ENCODE peak calls at places on chromosomes 16 and 17, in nine cellular contexts. R is astrocyte of the spinal cord; J is activated B cell treated with CpG ODN at 0.5 μM for 24 hours; M is RWPE1; T is GM13977; C is right atrium auricular region; O is tibial nerve; F is psoas muscle; U is activated CD8-positive, alpha-beta T cell treated with anti-CD3 and anti-CD28 coated beads for 36 hours. S is an unnamed sample.

GRCh38 chr16:30122621-30123160 is 329 bp downstream of the MAPK3 start:
- DNase-seq in R (peak), J (peak), M (no peak), T (peak), C (no peak), O (no peak), F (peak), U (peak), S (no peak)

GRCh38 chr16:31505483-31505882 is 2.7 kb downstream of the RUSF1 start:
- DNase-seq in R (no peak), J (no peak), M (no peak), T (no peak), C (no peak), O (no peak), F (no peak), U (peak), S (no peak)

GRCh38 chr17:81309140-81309858 is 14.2 kb upstream of the SLC38A10 start:
- DNase-seq in R (peak), J (no peak), M (peak), T (peak), C (peak), O (peak), F (peak), U (peak), S (peak)

GRCh38 chr17:4476017-4476416 is 22.7 kb upstream of the SPNS2 start:
- DNase-seq in R (no peak), J (no peak), M (no peak), T (no peak), C (no peak), O (no peak), F (no peak), U (no peak), S (no peak)

GRCh38 chr17:43766413-43767052 is 7.9 kb upstream of the SOST start:
- DNase-seq in R (peak), J (no peak), M (peak), T (no peak), C (peak), O (peak), F (peak), U (peak), S (peak)

GRCh38 chr17:80676564-80676963 is 131.9 kb downstream of the RPTOR start:
- DNase-seq in R (no peak), J (no peak), M (no peak), T (no peak), C (no peak), O (no peak), F (no peak), U (no peak), S (no peak)

GRCh38 chr16:11349599-11350276 is 4.5 kb downstream of the RMI2 start:
- DNase-seq in R (peak), J (no peak), M (peak), T (no peak), C (peak), O (peak), F (peak), U (no peak), S (no peak)

GRCh38 chr17:81537343-81537855 is 9.2 kb downstream of the FSCN2 start:
- DNase-seq in R (no peak), J (peak), M (no peak), T (peak), C (no peak), O (no peak), F (peak), U (peak), S (no peak)

GRCh38 chr16:381788-382717 is at the start of gene PGAP6:
- DNase-seq in R (no peak), J (peak), M (peak), T (peak), C (no peak), O (peak), F (peak), U (peak), S (peak)

GRCh38 chr16:87490091-87490798 is 2.6 kb downstream of the ZCCHC14 start:
- DNase-seq in R (no peak), J (no peak), M (no peak), T (no peak), C (no peak), O (no peak), F (no peak), U (peak), S (no peak)

DNA sequence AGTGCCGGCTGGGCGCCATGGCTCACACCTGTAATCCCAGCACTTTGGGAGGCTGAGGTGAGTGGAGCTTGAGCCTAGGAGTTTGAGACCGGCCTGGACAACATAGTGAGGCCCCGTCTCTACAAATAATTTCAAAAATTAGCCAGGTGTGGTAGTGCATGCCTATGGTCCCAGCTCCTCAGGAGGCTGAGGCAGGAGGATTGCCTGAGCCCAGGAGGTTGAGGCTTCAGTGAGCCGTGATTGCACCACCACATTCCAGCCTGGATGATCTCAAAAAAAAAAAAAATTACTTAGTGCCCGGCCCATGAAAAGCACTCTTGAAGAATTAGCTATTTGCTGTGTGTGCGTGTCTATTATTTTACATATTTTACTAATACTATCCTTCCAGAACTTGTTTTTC is 9.6 kb downstream of the GPRC5C start:
- DNase-seq in R (no peak), J (no peak), M (no peak), T (no peak), C (no peak), O (no peak), F (no peak), U (no peak), S (no peak)
- TF ChIP-seq CTCF in R (no peak), J (no peak), M (no peak), T (no peak), C (no peak), O (no peak), F (no peak), U (no peak), S (no peak)

DNA sequence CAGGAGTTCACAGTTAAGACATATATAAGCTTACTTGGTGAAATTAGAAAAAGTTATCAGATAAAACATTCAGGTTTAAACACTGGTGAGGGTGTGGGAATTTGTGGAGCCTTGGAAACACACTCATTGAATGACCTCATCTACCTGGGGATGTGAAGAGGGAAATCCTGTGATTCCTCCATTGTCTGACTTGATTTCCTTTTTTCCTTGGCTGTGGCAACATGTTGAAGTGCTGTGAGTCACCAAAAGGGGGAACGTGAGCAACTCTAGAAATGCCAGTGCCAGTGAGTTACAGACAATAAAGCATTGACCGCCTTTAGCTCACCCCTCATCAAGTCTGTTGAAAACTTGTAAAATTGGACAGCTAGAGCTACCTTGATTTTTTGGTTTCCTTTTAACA is 1.8 kb downstream of the HMOX2 start:
- DNase-seq in R (peak), J (no peak), M (peak), T (no peak), C (no peak), O (no peak), F (no peak), U (peak), S (no peak)
- TF ChIP-seq CTCF in R (peak), J (no peak), M (no peak), T (no peak), C (no peak), O (no peak), F (no peak), U (no peak), S (no peak)

DNA sequence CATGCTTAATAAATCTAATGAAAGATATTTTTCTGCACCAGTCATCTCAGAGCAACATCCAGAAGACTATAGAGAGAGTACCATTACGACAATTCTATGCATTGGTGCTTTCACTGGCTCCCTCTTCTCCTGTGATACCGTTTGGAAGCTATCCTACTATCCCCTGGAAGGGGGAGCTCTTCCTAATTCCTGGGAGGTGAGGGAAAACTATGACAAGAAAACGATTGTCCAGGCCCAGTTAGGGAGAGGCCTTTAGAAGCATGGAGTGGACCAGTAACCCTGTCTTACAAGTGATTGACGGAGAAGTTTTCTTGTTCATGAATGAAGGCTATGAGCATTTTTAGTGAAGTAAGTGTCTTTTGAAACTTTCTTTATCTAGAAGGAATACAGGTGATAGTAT is 150.2 kb downstream of the TANC2 start:
- DNase-seq in R (no peak), J (no peak), M (no peak), T (no peak), C (no peak), O (no peak), F (no peak), U (no peak), S (no peak)
- TF ChIP-seq CTCF in R (no peak), J (no peak), M (no peak), T (no peak), C (no peak), O (no peak), F (no peak), U (no peak), S (no peak)

GRCh38 chr17:75795820-75796607 is 11.4 kb downstream of the UNK start:
- DNase-seq in R (no peak), J (peak), M (no peak), T (no peak), C (no peak), O (no peak), F (no peak), U (no peak), S (no peak)

GRCh38 chr17:75793453-75793852 is 8.8 kb downstream of the UNK start:
- DNase-seq in R (no peak), J (no peak), M (no peak), T (no peak), C (no peak), O (no peak), F (no peak), U (no peak), S (no peak)

GRCh38 chr17:75799402-75799801 is 14.8 kb downstream of the UNK start:
- DNase-seq in R (no peak), J (peak), M (no peak), T (no peak), C (no peak), O (no peak), F (no peak), U (no peak), S (no peak)
- TF ChIP-seq CTCF in R (no peak), J (no peak), M (no peak), T (no peak), C (no peak), O (no peak), F (no peak), U (no peak), S (no peak)

DNA sequence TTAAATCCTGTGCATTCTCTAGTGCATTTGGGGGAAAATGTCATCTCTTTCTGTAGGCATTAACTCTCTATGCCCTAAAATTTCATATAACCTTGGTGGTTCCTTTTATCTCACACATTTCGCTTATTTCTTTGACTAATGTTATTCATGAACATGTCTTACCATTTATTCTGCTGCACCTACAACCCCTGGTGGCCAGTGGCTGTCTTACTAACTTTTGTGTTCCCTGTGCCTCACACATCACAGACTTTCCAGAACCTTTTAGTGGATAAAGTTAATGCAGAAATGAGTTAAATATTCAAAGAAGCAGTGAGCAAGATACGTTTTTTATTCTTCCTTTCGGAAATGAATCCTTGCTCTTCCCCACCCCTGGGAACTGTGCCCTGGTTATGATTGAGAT is 111.9 kb downstream of the CDH13 start:
- DNase-seq in R (no peak), J (no peak), M (no peak), T (no peak), C (no peak), O (no peak), F (no peak), U (peak), S (no peak)
- TF ChIP-seq CTCF in R (peak), J (no peak), M (no peak), T (peak), C (no peak), O (no peak), F (peak), U (no peak), S (no peak)

GRCh38 chr16:81350306-81350615 is 35.5 kb downstream of the GAN start:
- DNase-seq in R (no peak), J (no peak), M (no peak), T (no peak), C (no peak), O (no peak), F (no peak), U (no peak), S (no peak)
- TF ChIP-seq CTCF in R (peak), J (no peak), M (no peak), T (no peak), C (no peak), O (no peak), F (no peak), U (no peak), S (no peak)

GRCh38 chr17:34958438-34958837 is 2.8 kb downstream of the CCT6B start:
- DNase-seq in R (no peak), J (no peak), M (no peak), T (no peak), C (no peak), O (no peak), F (no peak), U (no peak), S (no peak)

DNA sequence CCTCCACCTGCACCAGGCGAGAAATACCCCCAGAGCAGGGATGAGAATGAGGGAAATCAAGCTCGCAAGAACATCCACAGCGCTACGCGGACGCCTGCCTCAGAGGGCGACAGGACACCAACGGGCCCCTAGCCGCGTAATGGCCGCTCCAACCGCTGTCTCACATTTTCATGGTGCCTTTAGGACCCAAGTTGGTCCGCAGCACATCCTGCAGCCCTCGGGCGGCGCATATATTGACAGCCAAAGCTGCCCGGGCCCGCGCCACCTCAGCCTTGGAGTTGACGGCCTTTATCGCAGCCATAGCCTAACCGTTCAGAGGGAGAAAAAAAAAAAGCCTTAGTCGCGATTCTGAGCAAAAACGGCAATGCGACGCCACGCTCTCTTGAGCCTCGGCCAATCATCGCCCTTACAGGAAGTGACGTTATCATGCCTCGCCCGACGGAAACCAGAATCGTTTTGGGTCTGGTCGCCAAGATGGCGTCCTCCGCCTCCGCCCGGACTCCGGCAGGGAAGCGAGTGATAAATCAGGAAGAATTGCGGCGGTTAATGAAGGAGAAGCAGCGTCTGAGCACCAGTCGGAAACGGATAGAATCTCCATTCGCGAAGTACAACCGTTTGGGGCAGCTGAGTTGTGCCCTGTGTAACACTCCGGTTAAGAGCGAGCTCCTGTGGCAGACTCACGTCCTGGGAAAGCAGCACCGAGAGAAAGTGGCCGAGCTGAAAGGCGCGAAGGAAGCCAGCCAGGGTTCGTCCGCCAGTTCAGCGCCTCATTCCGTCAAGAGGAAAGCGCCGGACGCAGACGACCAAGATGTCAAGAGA is at the start of the genes CCT6B and ZNF830:
- DNase-seq in R (peak), J (peak), M (peak), T (peak), C (peak), O (peak), F (peak), U (peak), S (peak)
- TF ChIP-seq CTCF in R (no peak), J (no peak), M (no peak), T (no peak), C (no peak), O (no peak), F (no peak), U (no peak), S (no peak)